ENCODE peak calls at places on chromosomes 13 and 19, in four cellular contexts. Q, Y, X and W are unnamed samples.

GRCh38 chr19:46616631-46617322 is 8.1 kb downstream of the PTGIR start:
- DNase-seq in Y (no peak), X (peak), Q (peak), W (peak)

GRCh38 chr19:31969955-31970545 is 375.4 kb upstream of the ZNF507 start:
- DNase-seq in X (no peak), Q (peak), Y (no peak), W (no peak)

GRCh38 chr13:74197686-74198085 is 63.5 kb upstream of the KLF12 start:
- DNase-seq in Y (no peak), X (no peak), Q (no peak), W (no peak)

GRCh38 chr19:4555657-4556561 is 3.6 kb downstream of the SEMA6B start:
- DNase-seq in Q (peak), X (no peak), Y (no peak), W (no peak)

GRCh38 chr19:13843104-13843921 is 33.6 kb upstream of the NANOS3 start:
- DNase-seq in Q (peak), X (peak), Y (no peak), W (no peak)

GRCh38 chr19:45842198-45842597 is 20.7 kb downstream of the SYMPK start:
- DNase-seq in Y (no peak), Q (no peak), X (no peak), W (no peak)

GRCh38 chr13:23433171-23434153 is at the start of gene SACS:
- DNase-seq in Y (no peak), Q (peak), X (no peak), W (no peak)

GRCh38 chr13:26024558-26024957 is 27.3 kb downstream of the SHISA2 start:
- DNase-seq in X (no peak), Q (no peak), Y (no peak), W (no peak)

GRCh38 chr13:32811297-32811800 is 204.9 kb upstream of the KL start:
- DNase-seq in Y (no peak), Q (peak), X (no peak), W (no peak)

GRCh38 chr13:61187471-61187870 is 228.2 kb downstream of the PCDH20 start:
- DNase-seq in Y (no peak), X (no peak), Q (no peak), W (no peak)

GRCh38 chr19:4802711-4803110 is 11.2 kb downstream of the FEM1A start:
- DNase-seq in Y (no peak), X (no peak), Q (no peak), W (no peak)

GRCh38 chr19:47239610-47240296 is 8.8 kb upstream of the BBC3 start:
- DNase-seq in X (peak), Q (peak), Y (no peak), W (no peak)

GRCh38 chr19:4877753-4878490 is 10.5 kb upstream of the PLIN3 start:
- DNase-seq in X (no peak), Q (no peak), Y (peak), W (no peak)

GRCh38 chr13:48906200-48906599 is 69.5 kb upstream of the FNDC3A start:
- DNase-seq in X (no peak), Q (peak), Y (no peak), W (no peak)

GRCh38 chr13:41696163-41697003 is 239.0 kb downstream of the RGCC start:
- DNase-seq in Q (peak), Y (no peak), X (no peak), W (no peak)